ENCODE peak calls at places on chromosomes 3 and 15, in four cellular contexts. Z is gastrocnemius medialis, R is prostate gland, Y is HepG2. Q is an unnamed sample.

GRCh38 chr15:55774113-55774970 is 31.4 kb upstream of the PRTG start:
- DNase-seq in Z (no peak), R (no peak), Y (peak; percentile 33), Q (peak; percentile 48)

GRCh38 chr3:181610973-181611265 is 100.8 kb upstream of the SOX2 start:
- DNase-seq in Z (no peak), R (no peak), Y (no peak), Q (no peak)

GRCh38 chr3:15114466-15115358 is 15.8 kb upstream of the RBSN start:
- DNase-seq in Z (no peak), R (no peak), Y (no peak), Q (no peak)

GRCh38 chr15:74955796-74956647 is 550 bp downstream of the RPP25 start:
- DNase-seq in Z (peak; percentile 52), R (peak; percentile 52), Y (no peak), Q (peak; percentile 84)

GRCh38 chr3:166445865-166446264 is 608.6 kb upstream of the BCHE start:
- DNase-seq in Z (no peak), R (no peak), Y (no peak), Q (no peak)

GRCh38 chr15:82018201-82018600 is 27.6 kb downstream of the MEX3B start:
- DNase-seq in Z (no peak), R (no peak), Y (no peak), Q (no peak)

GRCh38 chr3:124972457-124972856 is 37.9 kb upstream of the MUC13 start:
- DNase-seq in Z (no peak), R (peak; percentile 34), Y (no peak), Q (no peak)

GRCh38 chr3:146449584-146449983 is 19.8 kb downstream of the PLSCR2 start:
- DNase-seq in Z (no peak), R (no peak), Y (no peak), Q (no peak)

GRCh38 chr15:80996247-80996646 is 4.5 kb upstream of the TLNRD1 start:
- DNase-seq in Z (no peak), R (no peak), Y (no peak), Q (peak; percentile 34)

GRCh38 chr3:63228087-63228486 is 50.0 kb upstream of the SYNPR start:
- DNase-seq in Z (no peak), R (no peak), Y (no peak), Q (no peak)

GRCh38 chr3:69012836-69013255 is 638 bp downstream of the EOGT start:
- DNase-seq in Z (peak; percentile 30), R (peak; percentile 20), Y (peak; percentile 22), Q (peak; percentile 59)

GRCh38 chr3:67357610-67358458 is 296.6 kb downstream of the SUCLG2 start:
- DNase-seq in Z (no peak), R (no peak), Y (peak; percentile 68), Q (peak; percentile 11)

GRCh38 chr3:176633511-176633910 is 563.8 kb downstream of the TBL1XR1 start:
- DNase-seq in Z (no peak), R (no peak), Y (no peak), Q (no peak)

GRCh38 chr15:77753238-77753873 is 120.6 kb upstream of the LINGO1 start:
- DNase-seq in Z (no peak), R (no peak), Y (peak; percentile 4), Q (peak; percentile 8)

GRCh38 chr3:126361211-126361610 is 4.0 kb upstream of the KLF15 start:
- DNase-seq in Z (no peak), R (no peak), Y (no peak), Q (no peak)

GRCh38 chr3:140677764-140678163 is at the start of gene TRIM42:
- DNase-seq in Z (no peak), R (no peak), Y (no peak), Q (no peak)
- TF ChIP-seq POLR2A in Z (no peak), R (no peak), Y (no peak), Q (no peak)

GRCh38 chr3:44976002-44976815 is at the start of the genes EXOSC7 and ZDHHC3:
- DNase-seq in Z (peak; percentile 77), R (peak; percentile 85), Y (peak; percentile 68), Q (peak; percentile 94)
- TF ChIP-seq POLR2A in Z (peak; percentile 75), R (peak; percentile 75), Y (peak; percentile 92), Q (peak; percentile 69)

GRCh38 chr3:9361691-9362388 is 1.0 kb upstream of the THUMPD3 start:
- DNase-seq in Z (no peak), R (no peak), Y (no peak), Q (peak; percentile 15)

GRCh38 chr3:9362731-9363530 is at the start of gene THUMPD3:
- DNase-seq in Z (peak; percentile 81), R (peak; percentile 80), Y (peak; percentile 93), Q (peak; percentile 93)
- TF ChIP-seq POLR2A in Z (peak; percentile 85), R (peak; percentile 64), Y (peak; percentile 94), Q (peak; percentile 94)

GRCh38 chr15:63502843-63503738 is 1.3 kb upstream of the USP3 start:
- DNase-seq in Z (peak; percentile 81), R (peak; percentile 65), Y (peak; percentile 84), Q (peak; percentile 77)
- TF ChIP-seq POLR2A in Z (peak; percentile 27), R (no peak), Y (no peak), Q (no peak)